ENCODE peak calls at places on chromosomes 2 and 18, in four cellular contexts. U is stomach, G is hepatocyte, X is brain microvascular endothelial cell. M is an unnamed sample.

GRCh38 chr2:157460384-157460837 is 16.5 kb upstream of the CYTIP start:
- DNase-seq in G (peak), U (no peak), X (no peak), M (no peak)

GRCh38 chr2:61176755-61177726 is 15.1 kb downstream of the C2orf74 start:
- DNase-seq in U (peak), X (peak), G (peak), M (peak)

GRCh38 chr2:158009425-158009824 is 92.3 kb upstream of the UPP2 start:
- DNase-seq in G (peak), X (no peak), U (no peak), M (no peak)

GRCh38 chr18:49861659-49862058 is 48.3 kb upstream of the ACAA2 start:
- DNase-seq in U (no peak), X (no peak), G (no peak), M (no peak)

GRCh38 chr2:218406949-218407703 is 7.5 kb downstream of the CTDSP1 start:
- DNase-seq in G (peak), X (peak), U (peak), M (no peak)

GRCh38 chr2:20562540-20563225 is 88.2 kb downstream of the HS1BP3 start:
- DNase-seq in U (no peak), G (no peak), X (no peak), M (no peak)

GRCh38 chr2:147567131-147567530 is 277.7 kb upstream of the ACVR2A start:
- DNase-seq in X (no peak), U (no peak), G (no peak), M (no peak)

GRCh38 chr2:88919087-88919738 is 227.7 kb downstream of the RPIA start:
- DNase-seq in X (peak), G (no peak), U (no peak), M (no peak)

GRCh38 chr2:240507060-240507777 is 50.6 kb downstream of the ANKMY1 start:
- DNase-seq in X (no peak), G (peak), U (no peak), M (peak)

GRCh38 chr2:27954771-27955384 is 64.3 kb downstream of the BABAM2 start:
- DNase-seq in X (peak), U (no peak), G (peak), M (no peak)

GRCh38 chr18:2976733-2977132 is 36.2 kb downstream of the LPIN2 start:
- DNase-seq in U (no peak), X (no peak), G (no peak), M (no peak)

GRCh38 chr2:102342888-102343287 is 12.7 kb upstream of the IL18R1 start:
- DNase-seq in X (no peak), U (no peak), G (no peak), M (no peak)

DNA sequence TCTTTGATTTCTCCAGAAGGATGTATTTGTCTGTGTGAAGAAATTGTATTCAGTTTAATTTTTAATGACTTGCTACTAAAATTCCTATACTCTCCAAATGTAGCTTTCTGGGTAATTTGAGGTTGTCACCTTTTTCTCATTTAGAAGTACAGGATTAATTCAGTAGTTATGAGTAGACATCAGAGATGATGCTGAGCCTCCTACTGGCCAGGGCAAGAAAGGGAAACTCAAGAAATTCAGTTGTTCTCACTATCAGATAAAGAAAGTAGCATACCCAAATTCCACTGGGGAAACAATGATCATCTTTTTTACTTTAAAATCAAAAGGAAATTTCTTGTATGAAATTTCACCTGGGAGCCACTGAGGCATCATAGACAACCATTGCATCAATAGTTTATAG is 199.4 kb downstream of the SATB2 start:
- DNase-seq in X (no peak), U (no peak), G (no peak), M (no peak)
- TF ChIP-seq CTCF in X (peak), U (no peak), G (no peak), M (no peak)

DNA sequence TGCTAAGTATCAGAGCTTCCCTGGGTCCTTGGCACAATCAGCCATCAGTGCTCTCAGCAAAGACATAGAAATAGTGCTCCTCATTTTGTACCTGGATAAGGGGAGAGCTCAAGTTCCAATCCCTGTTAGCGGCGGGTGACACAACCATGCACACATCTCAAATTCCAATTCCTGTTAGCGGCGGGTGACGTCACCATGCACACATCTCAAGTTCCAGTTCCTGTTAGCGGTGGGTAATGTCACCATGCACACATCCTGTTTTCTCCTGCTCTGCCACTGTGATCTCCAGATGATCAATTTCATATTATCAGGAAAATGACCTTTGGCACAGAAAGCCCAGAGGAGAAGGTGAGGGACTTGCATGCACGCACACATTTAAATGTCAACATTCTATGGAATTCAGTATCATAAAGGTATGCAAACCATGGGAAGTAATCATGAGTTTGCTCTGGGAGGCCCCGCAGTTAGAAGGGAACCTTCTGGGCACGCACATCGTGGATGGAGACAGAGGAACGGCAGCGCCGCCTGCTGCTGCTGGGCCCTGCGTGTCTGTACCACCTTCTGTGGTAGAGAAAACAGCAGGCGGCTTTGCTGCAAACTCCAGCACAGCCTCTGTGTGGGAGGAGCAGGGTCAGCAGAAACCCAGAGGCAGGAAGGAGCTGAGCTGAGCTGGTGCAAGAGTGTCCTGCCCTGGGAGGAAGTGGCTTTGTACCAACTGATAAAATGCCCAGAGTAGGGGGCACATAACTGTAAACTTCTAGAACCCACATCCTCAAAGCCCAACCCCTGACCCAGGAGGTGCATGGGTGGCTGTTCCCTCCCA is 77.8 kb downstream of the MBP start:
- DNase-seq in G (peak), X (peak), U (peak), M (peak)
- TF ChIP-seq CTCF in G (peak), X (peak), U (peak), M (peak)

GRCh38 chr18:56563568-56563967 is 74.8 kb downstream of the TXNL1 start:
- DNase-seq in G (no peak), U (no peak), X (no peak), M (no peak)
- TF ChIP-seq CTCF in G (no peak), U (no peak), X (peak), M (peak)

GRCh38 chr2:120526047-120526562 is 180.2 kb downstream of the INHBB start:
- DNase-seq in U (no peak), X (no peak), G (no peak), M (no peak)

GRCh38 chr2:120526997-120527945 is 181.3 kb downstream of the INHBB start:
- DNase-seq in G (no peak), X (no peak), U (no peak), M (no peak)

GRCh38 chr2:120524174-120524573 is 178.2 kb downstream of the INHBB start:
- DNase-seq in G (no peak), U (no peak), X (no peak), M (no peak)

GRCh38 chr2:120523766-120524165 is 177.8 kb downstream of the INHBB start:
- DNase-seq in G (no peak), U (no peak), X (no peak), M (no peak)

GRCh38 chr2:120525056-120526046 is 179.4 kb downstream of the INHBB start:
- DNase-seq in G (peak), X (no peak), U (no peak), M (no peak)
- TF ChIP-seq CTCF in G (no peak), X (no peak), U (no peak), M (no peak)

M was measured in osteocyte.